ENCODE peak calls at places on chromosome 14, in nine cellular contexts. O is A673, M is lung, Z is body of pancreas, K is foreskin fibroblast, B is lower lobe of right lung, J is A549, E is BJ, F is astrocyte. A is an unnamed sample.
A peak's percentile ranks its signal among the peaks of the same experiment; 100 is the strongest.

GRCh38 chr14:49950275-49951250 is 57.7 kb downstream of the ARF6 start:
- DNase-seq in K (no peak), B (peak; percentile 81), O (peak; percentile 71), F (no peak), E (no peak), J (no peak), M (peak; percentile 81), Z (peak; percentile 85), A (no peak)

GRCh38 chr14:71070169-71070568 is 162.9 kb downstream of the PCNX1 start:
- DNase-seq in B (no peak), K (peak; percentile 67), F (no peak), M (no peak), E (no peak), J (no peak), O (no peak), Z (no peak), A (peak; percentile 20)

GRCh38 chr14:25150934-25151790 is 101.2 kb upstream of the STXBP6 start:
- DNase-seq in E (no peak), Z (no peak), J (peak; percentile 10), F (peak; percentile 74), O (peak; percentile 68), K (peak; percentile 78), M (no peak), B (no peak), A (peak; percentile 81)

GRCh38 chr14:47826809-47827208 is 151.4 kb upstream of the MDGA2 start:
- DNase-seq in Z (no peak), B (no peak), M (no peak), O (no peak), E (no peak), F (no peak), J (no peak), K (no peak), A (no peak)

GRCh38 chr14:59013672-59014298 is 174.7 kb upstream of the DAAM1 start:
- DNase-seq in B (no peak), F (peak; percentile 62), E (no peak), J (no peak), O (no peak), M (no peak), Z (no peak), K (peak; percentile 39), A (peak; percentile 70)

GRCh38 chr14:63204407-63205280 is at the start of gene RHOJ:
- DNase-seq in F (peak; percentile 47), O (peak; percentile 77), Z (peak; percentile 13), M (no peak), E (no peak), B (no peak), J (no peak), K (peak; percentile 54), A (peak; percentile 50)

GRCh38 chr14:93619176-93619793 is 169.0 kb downstream of the PRIMA1 start:
- DNase-seq in B (no peak), M (no peak), K (peak; percentile 58), Z (peak; percentile 44), O (peak; percentile 71), F (peak; percentile 23), E (no peak), J (peak; percentile 33), A (peak; percentile 71)

GRCh38 chr14:89340200-89340667 is 76.8 kb downstream of the FOXN3 start:
- DNase-seq in O (no peak), J (no peak), B (no peak), F (peak; percentile 39), Z (no peak), K (peak; percentile 41), E (peak; percentile 26), M (no peak), A (peak; percentile 73)

GRCh38 chr14:87304404-87304803 is 688.6 kb downstream of the GALC start:
- DNase-seq in F (no peak), K (no peak), B (no peak), E (no peak), J (no peak), Z (no peak), O (no peak), M (no peak), A (no peak)

GRCh38 chr14:95326987-95327386 is 7.3 kb upstream of the CLMN start:
- DNase-seq in F (no peak), O (no peak), J (no peak), M (no peak), E (no peak), B (no peak), K (no peak), Z (no peak), A (no peak)

GRCh38 chr14:101972126-101972785 is 7.9 kb downstream of the DYNC1H1 start:
- DNase-seq in M (peak; percentile 88), O (peak; percentile 97), E (peak; percentile 100), J (peak; percentile 90), Z (peak; percentile 91), K (peak; percentile 100), B (peak; percentile 79), F (peak; percentile 99), A (peak; percentile 99)

GRCh38 chr14:79670811-79671210 is 540.5 kb downstream of the DIO2 start:
- DNase-seq in Z (no peak), J (no peak), M (no peak), F (no peak), B (no peak), K (no peak), E (no peak), O (no peak), A (no peak)

GRCh38 chr14:79584679-79585078 is 626.6 kb downstream of the DIO2 start:
- DNase-seq in O (peak; percentile 50), F (peak; percentile 97), E (peak; percentile 83), K (peak; percentile 85), B (no peak), M (no peak), Z (no peak), J (no peak), A (peak; percentile 96)

GRCh38 chr14:31990959-31991541 is 86.1 kb upstream of the ARHGAP5 start:
- DNase-seq in M (no peak), F (peak; percentile 82), O (peak; percentile 10), B (no peak), K (peak; percentile 33), Z (no peak), J (no peak), E (peak; percentile 70), A (peak; percentile 51)

GRCh38 chr14:75519826-75520692 is 2.2 kb upstream of the BATF start:
- DNase-seq in F (no peak), M (no peak), K (peak; percentile 85), J (no peak), B (no peak), E (peak; percentile 9), O (no peak), Z (no peak), A (peak; percentile 45)

GRCh38 chr14:79424462-79424861 is 786.8 kb downstream of the DIO2 start:
- DNase-seq in F (no peak), B (no peak), O (no peak), K (no peak), J (no peak), E (no peak), M (no peak), Z (no peak), A (peak; percentile 76)

GRCh38 chr14:55430024-55430690 is 10.3 kb downstream of the TBPL2 start:
- DNase-seq in O (peak; percentile 72), F (peak; percentile 65), Z (peak; percentile 47), M (peak; percentile 43), E (peak; percentile 32), J (peak; percentile 64), B (no peak), K (peak; percentile 86), A (peak; percentile 92)

GRCh38 chr14:60862283-60862682 is 118.6 kb downstream of the TRMT5 start:
- DNase-seq in K (peak; percentile 68), B (no peak), Z (peak; percentile 62), J (no peak), O (peak; percentile 53), E (peak; percentile 12), F (no peak), M (peak; percentile 85), A (peak; percentile 69)

GRCh38 chr14:92500491-92500941 is 13.1 kb upstream of the RIN3 start:
- DNase-seq in B (no peak), E (no peak), F (no peak), K (no peak), J (no peak), O (no peak), M (no peak), Z (no peak), A (no peak)

GRCh38 chr14:101726295-101726953 is 35.1 kb upstream of the PPP2R5C start:
- DNase-seq in Z (no peak), F (no peak), K (no peak), O (no peak), J (no peak), E (no peak), M (no peak), B (no peak), A (no peak)

GRCh38 chr14:88753873-88754272 is 38.9 kb downstream of the EML5 start:
- DNase-seq in B (no peak), E (no peak), F (no peak), Z (no peak), K (no peak), J (no peak), O (no peak), M (no peak), A (no peak)

GRCh38 chr14:38125484-38125912 is 82.2 kb upstream of the SSTR1 start:
- DNase-seq in E (no peak), B (no peak), O (peak; percentile 62), F (no peak), J (no peak), K (no peak), Z (peak; percentile 24), M (no peak), A (no peak)

GRCh38 chr14:77278461-77279230 is 7.6 kb upstream of the NGB start:
- DNase-seq in O (no peak), E (no peak), K (no peak), Z (no peak), B (no peak), F (no peak), M (no peak), J (no peak), A (no peak)
- TF ChIP-seq CTCF in O (no peak), E (no peak), K (no peak), Z (no peak), B (no peak), F (no peak), M (no peak), J (no peak), A (peak; percentile 12)

GRCh38 chr14:22476005-22476751 is 112.8 kb downstream of the DAD1 start:
- DNase-seq in M (no peak), F (no peak), B (no peak), Z (no peak), K (no peak), O (no peak), E (no peak), J (no peak), A (no peak)
- H3K4me3 ChIP-seq in M (no peak overlapping the region), F (no peak overlapping the region), B (no peak overlapping the region), Z (no peak overlapping the region), K (no peak overlapping the region), O (no peak overlapping the region), E (no peak overlapping the region), J (no peak overlapping the region), A (no peak overlapping the region)

DNA sequence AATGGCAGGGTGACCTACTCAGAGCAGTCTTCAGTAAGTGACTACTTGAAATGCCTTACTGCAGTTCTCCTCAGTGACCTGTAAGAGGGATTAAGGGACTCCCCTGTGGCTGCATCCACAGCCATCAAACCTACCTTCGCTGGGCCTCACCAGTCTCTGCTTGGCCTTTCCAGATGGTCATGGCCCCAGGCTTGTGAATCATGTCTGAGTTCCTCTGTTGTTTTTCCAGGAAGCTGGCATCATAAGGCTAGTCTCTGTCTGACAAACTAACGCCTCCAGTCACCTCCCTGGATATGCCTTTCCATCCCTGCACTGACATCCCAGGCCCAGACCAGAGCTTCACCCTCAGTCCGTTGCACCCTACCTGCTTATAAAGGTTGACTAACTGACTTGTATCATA is 14.0 kb downstream of the RNASE2 start:
- DNase-seq in M (no peak), J (no peak), K (peak; percentile 51), O (no peak), E (no peak), F (no peak), Z (no peak), B (no peak), A (no peak)
- TF ChIP-seq CTCF in M (no peak), J (no peak), K (no peak), O (no peak), E (no peak), F (no peak), Z (no peak), B (no peak), A (no peak)

GRCh38 chr14:91244501-91244901 is at the start of gene GPR68:
- DNase-seq in O (no peak), Z (peak; percentile 34), E (no peak), J (no peak), K (peak; percentile 75), B (no peak), F (peak; percentile 69), M (no peak), A (peak; percentile 56)
- H3K4me3 ChIP-seq in O (no peak within 1 kb of the TSS), Z (no peak within 1 kb of the TSS), E (no peak within 1 kb of the TSS), J (no peak within 1 kb of the TSS), K (peak within 1 kb of the TSS; percentile 18), B (peak within 1 kb of the TSS; percentile 27), F (no peak within 1 kb of the TSS), M (no peak within 1 kb of the TSS), A (no peak within 1 kb of the TSS)